ENCODE peak calls at places on chromosomes 1 and 21, in four cellular contexts. W, K, E and I are unnamed samples.
A peak's percentile ranks its signal among the peaks of the same experiment; 100 is the strongest.

GRCh38 chr1:205709059-205709398 is 28.7 kb upstream of the SLC45A3 start:
- DNase-seq in K (no peak), E (no peak), W (peak; percentile 87), I (no peak)

GRCh38 chr1:39453603-39454002 is 37.8 kb upstream of the BMP8A start:
- DNase-seq in W (peak; percentile 80), E (no peak), K (peak; percentile 24), I (no peak)

GRCh38 chr1:34781071-34781843 is at the start of gene GJB3:
- DNase-seq in W (no peak), E (no peak), K (no peak), I (no peak)

GRCh38 chr1:57736940-57737339 is 313.1 kb upstream of the DAB1 start:
- DNase-seq in W (no peak), K (no peak), E (no peak), I (no peak)

GRCh38 chr21:32545948-32546441 is 39.3 kb downstream of the TCP10L start:
- DNase-seq in E (no peak), K (no peak), W (peak; percentile 47), I (no peak)

GRCh38 chr1:52668711-52669110 is 29.4 kb downstream of the COA7 start:
- DNase-seq in E (no peak), W (peak; percentile 34), K (no peak), I (no peak)

GRCh38 chr21:35352066-35352770 is 303.1 kb upstream of the RUNX1 start:
- DNase-seq in W (peak; percentile 71), E (no peak), K (no peak), I (no peak)

GRCh38 chr21:41948901-41949300 is 4.9 kb downstream of the C2CD2 start:
- DNase-seq in W (no peak), E (no peak), K (no peak), I (no peak)

GRCh38 chr1:85940621-85941306 is 215.8 kb downstream of the COL24A1 start:
- DNase-seq in W (peak; percentile 59), E (no peak), K (no peak), I (no peak)

GRCh38 chr1:75345538-75346292 is 211.5 kb downstream of the LHX8 start:
- DNase-seq in K (no peak), W (no peak), E (no peak), I (no peak)

GRCh38 chr1:230123280-230124186 is 56.5 kb downstream of the GALNT2 start:
- DNase-seq in E (no peak), K (no peak), W (peak; percentile 89), I (no peak)

GRCh38 chr1:26434161-26434752 is 2.1 kb downstream of the DHDDS start:
- DNase-seq in K (no peak), E (no peak), W (no peak), I (no peak)

GRCh38 chr1:157969693-157970485 is 23.6 kb upstream of the KIRREL1 start:
- DNase-seq in K (peak; percentile 38), E (peak; percentile 61), W (peak; percentile 88), I (no peak)

GRCh38 chr1:196467230-196467629 is 141.0 kb downstream of the KCNT2 start:
- DNase-seq in W (peak; percentile 2), K (no peak), E (no peak), I (no peak)

GRCh38 chr1:203796223-203796747 is 862 bp downstream of the ZBED6 start:
- DNase-seq in W (peak; percentile 26), K (no peak), E (no peak), I (no peak)

GRCh38 chr1:234978397-234979291 is 150.0 kb downstream of the TOMM20 start:
- DNase-seq in W (peak; percentile 93), E (no peak), K (no peak), I (no peak)

GRCh38 chr1:35836734-35837133 is 28.9 kb downstream of the AGO4 start:
- DNase-seq in E (no peak), K (no peak), W (no peak), I (no peak)

DNA sequence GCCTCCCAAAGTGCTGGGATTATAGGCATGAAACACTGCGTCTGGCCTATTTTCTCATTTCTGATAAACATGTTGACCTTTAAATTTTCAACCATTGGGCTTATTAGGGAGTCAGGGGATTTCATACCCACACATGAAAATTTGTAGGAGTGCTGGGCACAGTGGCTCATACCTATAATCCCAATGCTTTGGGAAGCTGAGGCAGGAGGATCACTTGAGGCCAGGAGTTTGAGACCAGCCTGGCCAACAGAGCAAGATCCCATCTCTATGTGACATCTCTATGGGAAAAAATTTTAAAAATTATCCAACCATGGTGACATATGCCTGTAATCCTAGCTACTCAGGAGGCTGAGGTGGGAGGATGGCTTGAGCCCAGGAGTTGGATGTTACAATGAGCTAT is 10.5 kb upstream of the H3-3A start:
- DNase-seq in E (no peak), K (no peak), W (no peak), I (no peak)
- H3K4me3 ChIP-seq in E (no peak overlapping the region), K (no peak overlapping the region), W (no peak overlapping the region), I (no peak overlapping the region)

GRCh38 chr21:43602277-43603229 is 56.7 kb downstream of the HSF2BP start:
- DNase-seq in W (no peak), K (no peak), E (no peak), I (no peak)
- H3K27ac ChIP-seq in W (no peak overlapping the region), K (no peak overlapping the region), E (no peak overlapping the region), I (no peak overlapping the region)

DNA sequence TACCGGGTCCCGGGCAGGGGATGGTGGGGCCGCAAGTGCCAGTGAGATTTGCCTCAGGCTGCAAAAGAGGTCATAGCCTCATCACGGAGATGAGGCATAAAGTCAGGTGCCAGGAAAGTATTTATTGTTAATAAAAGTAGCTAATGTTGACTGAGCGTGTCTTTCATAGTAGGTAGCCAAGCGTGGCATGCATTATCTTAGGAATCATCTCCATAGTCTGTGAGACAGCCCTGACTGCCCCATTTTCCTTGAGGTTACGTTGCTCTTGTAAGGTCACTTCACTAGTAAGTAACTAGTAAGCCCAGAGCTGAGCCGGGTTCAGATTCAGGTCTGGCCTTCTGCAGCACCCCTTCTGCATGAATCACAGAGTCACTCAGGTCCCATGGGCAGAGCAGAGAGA is 174.2 kb downstream of the CAMTA1 start:
- DNase-seq in W (no peak), K (no peak), E (no peak), I (no peak)
- H3K27me3 ChIP-seq in W (peaks cover 40% of the 10 kb centered on the region), K (no peaks in the 10 kb centered on the region), E (no peaks in the 10 kb centered on the region), I (no peaks in the 10 kb centered on the region)

DNA sequence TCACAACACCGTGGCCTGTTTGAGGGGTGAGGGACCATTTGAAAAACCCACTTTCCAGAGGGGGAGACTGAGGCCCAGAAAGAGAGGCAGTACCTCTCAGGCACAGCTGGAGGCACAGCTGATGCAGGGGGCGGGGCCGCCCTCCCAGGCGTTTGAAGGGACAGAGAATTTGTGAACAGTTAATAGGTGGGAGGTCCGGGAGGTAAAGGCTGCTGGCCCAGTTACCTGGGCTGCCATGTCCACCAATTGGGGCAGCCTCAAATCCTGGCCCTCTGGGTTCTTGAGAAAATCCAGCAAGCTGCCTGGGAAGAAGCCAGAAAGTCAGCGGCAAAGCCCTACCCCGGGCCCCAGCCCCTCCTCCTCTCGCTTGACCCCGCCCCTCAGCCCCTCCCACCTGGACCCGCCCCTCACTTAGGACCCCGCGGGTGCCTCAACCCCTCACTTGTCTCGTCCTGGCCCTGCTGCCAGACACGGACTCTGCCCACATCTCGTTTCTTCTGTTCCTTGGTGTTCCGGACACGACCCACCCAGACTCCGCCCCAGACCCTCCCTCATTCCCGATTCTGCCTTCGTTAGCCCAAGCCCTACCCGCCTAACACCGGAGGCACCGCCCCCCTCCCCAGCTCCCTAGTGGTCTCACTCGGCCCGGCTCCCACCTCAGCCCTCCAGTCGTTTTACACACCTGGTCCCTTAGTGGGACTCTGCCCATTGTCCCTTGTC is 10.8 kb upstream of the AHDC1 start:
- DNase-seq in K (no peak), E (no peak), W (no peak), I (no peak)
- H3K4me3 ChIP-seq in K (no peak overlapping the region), E (peak overlapping the region; percentile 69), W (no peak overlapping the region), I (peak overlapping the region; percentile 41)

DNA sequence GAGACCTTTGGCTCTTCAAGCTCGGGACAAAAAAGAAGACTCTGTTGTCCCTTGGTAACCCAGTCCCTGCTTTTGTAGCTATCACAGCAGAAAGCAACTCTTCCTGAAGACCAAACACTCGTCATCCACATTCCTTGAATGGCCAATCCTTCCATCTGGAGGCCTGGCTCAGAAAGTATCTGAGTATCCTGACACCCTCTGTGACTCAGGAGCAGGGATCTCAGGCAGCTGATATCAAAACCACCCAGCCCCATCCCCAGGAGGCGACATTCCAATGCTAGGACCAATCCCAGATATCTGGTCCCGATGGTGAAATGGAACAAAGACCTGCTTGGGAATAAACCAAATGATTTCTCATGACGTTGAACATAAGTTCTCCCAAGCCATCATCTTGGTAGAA is 112.5 kb downstream of the TAS1R2 start:
- DNase-seq in E (no peak), K (no peak), W (no peak), I (no peak)
- H3K27ac ChIP-seq in E (no peak overlapping the region), K (no peak overlapping the region), W (no peak overlapping the region), I (no peak overlapping the region)

GRCh38 chr21:16088121-16088520 is 358.3 kb downstream of the USP25 start:
- DNase-seq in K (no peak), E (no peak), W (no peak), I (no peak)

GRCh38 chr21:16086121-16086520 is 356.3 kb downstream of the USP25 start:
- DNase-seq in E (no peak), W (no peak), K (no peak), I (no peak)

GRCh38 chr21:16086936-16087335 is 357.2 kb downstream of the USP25 start:
- DNase-seq in E (no peak), K (no peak), W (no peak), I (no peak)

GRCh38 chr21:16085436-16085835 is 355.7 kb downstream of the USP25 start:
- DNase-seq in K (no peak), W (peak; percentile 39), E (no peak), I (no peak)

GRCh38 chr21:16087523-16087922 is 357.7 kb downstream of the USP25 start:
- DNase-seq in K (no peak), E (no peak), W (no peak), I (no peak)
- H3K27me3 ChIP-seq in K (no peaks in the 10 kb centered on the region), E (no peaks in the 10 kb centered on the region), W (no peaks in the 10 kb centered on the region), I (no peaks in the 10 kb centered on the region)

DNA sequence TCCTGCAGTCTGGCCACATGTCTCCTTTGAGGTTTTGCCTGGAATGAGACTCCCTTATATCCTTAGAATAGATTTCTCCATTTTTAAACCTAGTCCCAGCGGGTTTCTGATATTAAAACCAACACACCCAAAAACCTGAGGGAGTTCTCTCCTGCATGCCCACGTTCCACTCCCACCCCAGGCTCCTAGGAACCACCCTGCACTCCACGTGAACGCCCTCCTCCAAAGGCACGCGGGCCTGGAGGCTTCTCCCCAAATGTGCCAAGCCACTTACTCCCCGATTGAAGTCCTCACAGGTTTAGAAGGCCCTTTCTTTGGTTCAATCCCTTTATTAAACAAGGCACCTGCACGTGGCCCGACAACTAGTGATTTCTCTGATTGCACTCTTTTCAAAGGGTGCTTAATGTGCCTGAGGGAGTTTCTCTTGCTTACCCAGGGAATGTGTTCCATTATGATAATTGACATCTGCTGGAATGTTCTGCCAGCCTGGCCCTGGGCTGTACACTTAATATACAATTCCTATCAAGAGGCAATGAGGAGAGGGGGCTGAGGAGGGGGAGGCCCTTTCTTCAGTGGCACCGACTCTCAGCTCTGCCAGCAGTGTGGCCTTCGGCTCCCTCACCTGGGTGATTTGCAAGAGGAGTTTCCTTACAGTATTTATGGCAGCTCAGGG is 104.3 kb upstream of the ADAR start:
- DNase-seq in K (no peak), E (no peak), W (no peak), I (no peak)
- H3K4me3 ChIP-seq in K (no peak overlapping the region), E (no peak overlapping the region), W (no peak overlapping the region), I (no peak overlapping the region)